ENCODE peak calls at places on chromosomes 6 and 20, in six cellular contexts. R is astrocyte, L is neuronal stem cell, Q is mesenchymal stem cell, K is psoas muscle, E is Right ventricle myocardium superior. S is an unnamed sample.

GRCh38 chr6:32092760-32093497 is 16.2 kb downstream of the TNXB start:
- DNase-seq in L (no peak), E (peak), R (no peak), Q (peak), K (peak), S (no peak)

GRCh38 chr6:142810952-142811514 is 133.9 kb downstream of the HIVEP2 start:
- DNase-seq in Q (peak), E (no peak), R (peak), L (no peak), K (no peak), S (no peak)

GRCh38 chr20:51554538-51555165 is 12.1 kb upstream of the NFATC2 start:
- DNase-seq in Q (peak), E (no peak), R (peak), K (no peak), L (no peak), S (no peak)

GRCh38 chr20:37839432-37839827 is 63.5 kb upstream of the VSTM2L start:
- DNase-seq in K (no peak), Q (no peak), E (no peak), L (no peak), R (no peak), S (no peak)

GRCh38 chr20:36613974-36614373 is 8.4 kb downstream of the RAB5IF start:
- DNase-seq in E (no peak), R (no peak), Q (no peak), L (no peak), K (no peak), S (no peak)

GRCh38 chr6:147621280-147621679 is 112.8 kb downstream of the SAMD5 start:
- DNase-seq in E (no peak), Q (peak), L (no peak), K (no peak), R (peak), S (no peak)

GRCh38 chr6:99790679-99791078 is 184.0 kb downstream of the PRDM13 start:
- DNase-seq in R (no peak), E (no peak), L (no peak), Q (no peak), K (no peak), S (no peak)

GRCh38 chr6:47246556-47246955 is 63.1 kb downstream of the TNFRSF21 start:
- DNase-seq in R (no peak), K (no peak), L (no peak), Q (no peak), E (no peak), S (no peak)

GRCh38 chr20:18307301-18307700 is 19.0 kb downstream of the ZNF133 start:
- DNase-seq in K (no peak), R (no peak), L (no peak), Q (no peak), E (no peak), S (no peak)

GRCh38 chr6:76940186-76940585 is 523.1 kb downstream of the HTR1B start:
- DNase-seq in L (no peak), R (no peak), K (no peak), Q (no peak), E (no peak), S (no peak)

GRCh38 chr6:66930559-66931290 is 1223.7 kb upstream of the EYS start:
- DNase-seq in L (no peak), R (peak), K (no peak), E (no peak), Q (peak), S (no peak)

GRCh38 chr6:88483424-88483823 is 317.3 kb upstream of the CNR1 start:
- DNase-seq in K (no peak), Q (no peak), R (no peak), L (no peak), E (no peak), S (no peak)

GRCh38 chr6:168468046-168468445 is 27.1 kb downstream of the SMOC2 start:
- DNase-seq in L (no peak), Q (no peak), R (no peak), K (no peak), E (no peak), S (no peak)

GRCh38 chr6:133969285-133969946 is 16.4 kb downstream of the TBPL1 start:
- DNase-seq in Q (no peak), L (no peak), K (no peak), R (no peak), E (no peak), S (no peak)

GRCh38 chr6:26020983-26021349 is 58.4 kb downstream of the TRIM38 start:
- DNase-seq in K (peak), L (peak), E (peak), Q (peak), R (peak), S (peak)

GRCh38 chr6:44699082-44699481 is 311.6 kb downstream of the CDC5L start:
- DNase-seq in Q (no peak), K (no peak), E (no peak), R (peak), L (no peak), S (no peak)

GRCh38 chr6:64505312-64505711 is 869.7 kb downstream of the PHF3 start:
- DNase-seq in L (no peak), K (no peak), E (peak), Q (no peak), R (no peak), S (peak)

GRCh38 chr6:124800222-124800621 is 162.0 kb upstream of the RNF217 start:
- DNase-seq in E (no peak), K (no peak), L (no peak), R (no peak), Q (no peak), S (no peak)

GRCh38 chr20:48416002-48416401 is 411.8 kb downstream of the PREX1 start:
- DNase-seq in L (no peak), E (no peak), K (no peak), Q (no peak), R (no peak), S (no peak)

GRCh38 chr6:41147917-41148316 is 6.2 kb downstream of the TREML1 start:
- DNase-seq in K (no peak), E (no peak), R (no peak), Q (no peak), L (no peak), S (no peak)

GRCh38 chr20:46965477-46965876 is 70.8 kb downstream of the EYA2 start:
- DNase-seq in K (no peak), R (no peak), E (no peak), L (no peak), Q (no peak), S (peak)

GRCh38 chr20:51120438-51120837 is 97.5 kb upstream of the KCNG1 start:
- DNase-seq in R (no peak), Q (no peak), E (no peak), K (no peak), L (no peak), S (no peak)

GRCh38 chr6:34298941-34299340 is 50.1 kb upstream of the SMIM29 start:
- DNase-seq in Q (no peak), R (no peak), L (no peak), E (no peak), K (no peak), S (no peak)

GRCh38 chr20:48180039-48180438 is 394.8 kb upstream of the SULF2 start:
- DNase-seq in K (no peak), Q (peak), E (no peak), L (no peak), R (peak), S (no peak)

GRCh38 chr6:41056768-41057490 is 3.9 kb downstream of the APOBEC2 start:
- DNase-seq in Q (no peak), E (no peak), R (no peak), K (no peak), L (no peak), S (no peak)

GRCh38 chr6:12148841-12149240 is 136.7 kb downstream of the HIVEP1 start:
- DNase-seq in L (no peak), R (peak), K (no peak), Q (peak), E (no peak), S (no peak)

GRCh38 chr6:108557494-108558371 is 3.0 kb upstream of the FOXO3 start:
- DNase-seq in L (peak), E (peak), Q (peak), K (peak), R (no peak), S (peak)

GRCh38 chr20:44326391-44327159 is 10.3 kb upstream of the R3HDML start:
- DNase-seq in E (no peak), Q (no peak), K (no peak), L (no peak), R (no peak), S (no peak)

GRCh38 chr6:25360611-25361010 is 81.4 kb downstream of the CARMIL1 start:
- DNase-seq in Q (peak), L (no peak), E (no peak), K (no peak), R (peak), S (no peak)

GRCh38 chr6:136967874-136968752 is 46.0 kb downstream of the SLC35D3 start:
- DNase-seq in L (peak), E (peak), R (peak), K (peak), Q (peak), S (peak)

GRCh38 chr20:14360386-14360785 is 23.0 kb upstream of the FLRT3 start:
- DNase-seq in K (no peak), L (no peak), Q (no peak), E (no peak), R (no peak), S (no peak)

GRCh38 chr6:107400748-107401147 is 58.6 kb downstream of the PDSS2 start:
- DNase-seq in K (no peak), L (no peak), Q (no peak), R (no peak), E (no peak), S (no peak)

GRCh38 chr6:15501806-15502450 is 160.9 kb downstream of the DTNBP1 start:
- DNase-seq in Q (peak), E (peak), R (peak), L (no peak), K (no peak), S (no peak)

GRCh38 chr6:149082320-149082719 is 235.2 kb upstream of the TAB2 start:
- DNase-seq in L (peak), R (peak), Q (peak), E (peak), K (peak), S (peak)